ENCODE peak calls at places on chromosome 17, in seven cellular contexts. U, H, W, V, K, D and S are unnamed samples. For H3K27me3, the result is how much of the 10 kb centered on the place peaks cover.

GRCh38 chr17:45429338-45430005 is 3.2 kb downstream of the ARHGAP27 start:
- DNase-seq in V (no peak), D (peak), W (no peak), H (peak), K (peak), U (no peak), S (no peak)

GRCh38 chr17:68460715-68461114 is 3.4 kb upstream of the WIPI1 start:
- DNase-seq in U (no peak), W (no peak), K (no peak), H (no peak), V (no peak), D (no peak), S (no peak)

GRCh38 chr17:61587807-61588660 is 3.0 kb downstream of the NACA2 start:
- DNase-seq in W (no peak), K (no peak), V (no peak), D (no peak), H (no peak), U (no peak), S (no peak)

GRCh38 chr17:67027031-67027628 is 17.2 kb upstream of the CACNG1 start:
- DNase-seq in W (no peak), K (no peak), D (no peak), V (no peak), U (no peak), H (no peak), S (no peak)

GRCh38 chr17:2704890-2705248 is 6.7 kb downstream of the CLUH start:
- DNase-seq in W (no peak), U (peak), D (peak), K (peak), H (peak), V (no peak), S (no peak)

GRCh38 chr17:80071116-80071980 is 30.0 kb upstream of the GAA start:
- DNase-seq in H (peak), W (no peak), V (no peak), K (no peak), U (peak), D (no peak), S (no peak)

GRCh38 chr17:1231456-1231855 is 38.8 kb upstream of the BHLHA9 start:
- DNase-seq in W (no peak), K (peak), U (no peak), V (no peak), H (peak), D (no peak), S (no peak)

GRCh38 chr17:76909971-76910760 is 42.0 kb downstream of the MGAT5B start:
- DNase-seq in U (peak), K (no peak), H (no peak), D (peak), V (no peak), W (no peak), S (no peak)

GRCh38 chr17:34579979-34580684 is 750 bp downstream of the TMEM132E start:
- DNase-seq in W (no peak), H (peak), K (no peak), D (peak), V (no peak), U (peak), S (no peak)

GRCh38 chr17:73340093-73340596 is 28.3 kb upstream of the CDC42EP4 start:
- DNase-seq in H (no peak), K (no peak), U (no peak), V (peak), D (no peak), W (no peak), S (no peak)

DNA sequence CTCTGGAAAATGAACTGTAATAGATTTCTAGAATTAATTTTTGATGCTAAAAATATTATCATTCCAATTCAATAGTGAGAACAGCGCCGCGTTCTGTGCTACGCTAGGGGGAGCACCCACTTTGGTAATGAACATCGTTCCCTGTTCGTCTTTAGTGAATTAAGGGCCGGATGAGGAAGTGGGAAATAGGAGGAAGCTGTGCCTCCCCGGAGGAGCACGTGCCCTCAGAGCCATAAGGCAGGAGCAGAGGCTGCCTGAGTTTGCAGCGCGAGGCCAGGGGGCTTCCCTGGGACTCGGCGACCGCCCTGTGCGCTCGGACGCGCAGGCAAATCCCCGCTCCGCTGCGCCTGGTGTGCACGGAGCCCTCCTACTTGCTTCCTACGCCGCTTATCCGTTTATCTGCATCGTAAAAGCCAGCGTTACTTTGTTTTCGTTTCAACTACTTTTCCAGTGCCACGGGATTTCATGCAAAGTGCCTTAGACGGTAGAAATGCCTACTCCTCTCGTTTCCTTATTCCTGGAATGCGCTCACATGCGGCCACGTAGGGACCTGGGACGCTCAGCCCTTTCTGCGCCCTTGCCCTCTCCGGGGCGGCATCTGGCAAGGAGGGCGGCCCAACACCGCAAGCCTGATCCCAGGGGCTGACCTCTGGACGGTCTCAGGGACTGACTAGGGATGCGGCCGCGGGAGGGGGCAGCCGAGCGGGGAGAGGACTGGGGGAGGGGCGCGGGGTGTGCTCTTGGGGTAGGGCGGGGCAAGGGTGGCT is 76.4 kb downstream of the KCNJ12 start:
- DNase-seq in K (no peak), D (peak), W (no peak), U (peak), V (peak), H (no peak), S (no peak)
- TF ChIP-seq CTCF in K (peak), D (peak), W (peak), U (no peak), V (peak), H (no peak), S (peak)

GRCh38 chr17:47844814-47845453 is 3.9 kb upstream of the SCRN2 start:
- DNase-seq in U (no peak), V (no peak), W (no peak), K (no peak), H (no peak), D (no peak), S (no peak)
- H3K27me3 ChIP-seq in U (under half), V (under half), W (under half), K (under half), H (under half), D (half or more), S (under half)

GRCh38 chr17:50353600-50354195 is 7.8 kb downstream of the XYLT2 start:
- DNase-seq in V (no peak), D (no peak), H (no peak), U (peak), K (peak), W (no peak), S (no peak)
- TF ChIP-seq CTCF in V (no peak), D (no peak), H (no peak), U (no peak), K (no peak), W (no peak), S (no peak)

DNA sequence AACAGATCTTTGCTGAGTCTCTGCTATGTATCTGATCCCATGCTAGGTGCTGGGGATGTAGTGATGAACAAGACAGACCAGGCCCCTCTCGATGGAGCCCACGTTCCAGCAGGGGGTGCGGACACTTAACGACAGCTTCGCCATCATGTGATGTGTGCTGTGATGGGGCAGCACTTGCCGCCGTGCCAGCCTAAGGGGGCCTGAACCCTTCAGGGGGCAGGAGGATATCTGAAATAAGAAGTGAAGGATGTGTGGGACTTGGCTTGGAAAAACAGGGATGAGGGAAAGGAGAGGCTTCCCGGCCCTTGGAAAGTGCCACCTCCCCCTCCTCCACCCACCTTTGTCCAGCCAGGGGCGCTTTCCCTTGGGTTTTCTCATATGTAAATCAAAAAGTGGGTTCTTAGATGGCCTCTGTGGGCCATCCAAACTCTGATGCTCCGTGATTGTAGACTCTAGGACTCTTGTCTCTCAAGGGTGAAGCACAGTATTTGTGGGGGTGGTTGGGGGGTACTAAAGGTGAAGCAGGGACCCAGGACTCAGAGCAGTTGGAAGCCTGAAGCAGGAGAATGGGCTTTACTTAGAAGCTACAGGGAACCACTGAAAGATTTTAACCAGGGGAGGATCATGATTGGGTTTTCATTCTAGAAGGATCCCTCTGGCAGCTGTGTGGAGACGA is 4.0 kb upstream of the DLX3 start:
- DNase-seq in U (no peak), D (no peak), H (no peak), K (no peak), V (no peak), W (no peak), S (no peak)
- H3K27me3 ChIP-seq in U (under half), D (half or more), H (under half), K (half or more), V (half or more), W (under half), S (under half)

GRCh38 chr17:4645642-4646041 is 4.2 kb upstream of the ALOX15 start:
- DNase-seq in W (no peak), D (no peak), K (no peak), V (no peak), U (no peak), H (no peak), S (no peak)

GRCh38 chr17:4643676-4644075 is 2.2 kb upstream of the ALOX15 start:
- DNase-seq in U (no peak), H (no peak), D (no peak), K (no peak), V (no peak), W (no peak), S (no peak)

GRCh38 chr17:4648741-4649140 is 7.3 kb upstream of the ALOX15 start:
- DNase-seq in V (no peak), K (no peak), D (no peak), W (no peak), H (no peak), U (no peak), S (no peak)
- TF ChIP-seq CTCF in V (no peak), K (no peak), D (no peak), W (no peak), H (no peak), U (no peak), S (no peak)

GRCh38 chr17:8650119-8650499 is 19.6 kb upstream of the MYH10 start:
- DNase-seq in K (no peak), D (no peak), V (no peak), W (no peak), U (no peak), H (no peak), S (no peak)

GRCh38 chr17:8649157-8650118 is 18.9 kb upstream of the MYH10 start:
- DNase-seq in D (no peak), V (peak), U (no peak), K (no peak), W (no peak), H (no peak), S (no peak)

GRCh38 chr17:8647202-8647601 is 16.7 kb upstream of the MYH10 start:
- DNase-seq in W (no peak), U (no peak), K (no peak), V (no peak), H (no peak), D (no peak), S (no peak)

GRCh38 chr17:8654822-8655221 is 24.3 kb upstream of the MYH10 start:
- DNase-seq in U (no peak), D (no peak), H (no peak), V (no peak), W (no peak), K (no peak), S (no peak)

DNA sequence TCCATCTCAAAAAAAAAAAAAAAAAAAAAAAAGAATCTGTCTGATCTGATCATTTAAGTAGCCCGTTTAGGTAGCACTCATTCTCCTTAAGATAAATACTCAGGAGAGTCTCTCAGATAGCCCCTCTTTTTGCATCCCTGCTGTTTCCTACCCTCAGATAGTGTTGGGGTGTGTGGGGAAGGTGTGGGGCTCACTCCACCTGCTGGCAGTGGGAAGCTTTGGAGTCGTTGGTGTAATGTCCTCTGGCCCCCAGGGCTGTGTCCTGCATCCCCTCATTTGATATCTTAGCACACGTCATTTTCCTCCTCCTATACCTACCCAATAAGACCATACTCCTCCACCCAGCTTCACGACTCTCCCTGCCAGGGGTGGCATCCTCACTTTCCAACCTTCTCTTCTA is 20.5 kb upstream of the MYH10 start:
- DNase-seq in K (no peak), D (no peak), U (no peak), W (no peak), V (no peak), H (no peak), S (no peak)
- H3K27me3 ChIP-seq in K (under half), D (under half), U (under half), W (under half), V (under half), H (under half), S (under half)